ENCODE peak calls at places on chromosomes 6 and 20, in four cellular contexts. One of them, this sample, is unnamed.

GRCh38 chr6:151067684-151068596 is 171.8 kb upstream of the AKAP12 start:
- ATAC-seq in Panc1: peak
- ATAC-seq in HepG2: peak
- ATAC-seq in GM23338: no peak
- ATAC-seq in this sample: peak

GRCh38 chr6:21595265-21595950 is 1.9 kb downstream of the SOX4 start:
- ATAC-seq in GM23338: no peak
- ATAC-seq in Panc1: peak
- ATAC-seq in HepG2: peak
- ATAC-seq in this sample: no peak

GRCh38 chr6:145878591-145879295 is 64.1 kb upstream of the FBXO30 start:
- ATAC-seq in Panc1: no peak
- ATAC-seq in HepG2: no peak
- ATAC-seq in GM23338: no peak
- ATAC-seq in this sample: no peak

GRCh38 chr20:8490076-8490830 is 358.2 kb downstream of the PLCB1 start:
- ATAC-seq in HepG2: no peak
- ATAC-seq in Panc1: no peak
- ATAC-seq in GM23338: no peak
- ATAC-seq in this sample: peak

GRCh38 chr6:24524801-24525200 is 30.0 kb downstream of the ALDH5A1 start:
- ATAC-seq in HepG2: no peak
- ATAC-seq in GM23338: peak
- ATAC-seq in Panc1: peak
- ATAC-seq in this sample: no peak

GRCh38 chr6:138814179-138814834 is 18.4 kb downstream of the ECT2L start:
- ATAC-seq in HepG2: peak
- ATAC-seq in Panc1: no peak
- ATAC-seq in GM23338: no peak
- ATAC-seq in this sample: no peak

GRCh38 chr6:138289739-138290138 is 71.4 kb upstream of the PBOV1 start:
- ATAC-seq in HepG2: peak
- ATAC-seq in GM23338: peak
- ATAC-seq in Panc1: peak
- ATAC-seq in this sample: no peak

GRCh38 chr20:57251344-57251743 is 15.1 kb downstream of the BMP7 start:
- ATAC-seq in HepG2: peak
- ATAC-seq in Panc1: peak
- ATAC-seq in GM23338: peak
- ATAC-seq in this sample: no peak

GRCh38 chr20:20321134-20321533 is 46.8 kb upstream of the INSM1 start:
- ATAC-seq in GM23338: no peak
- ATAC-seq in Panc1: no peak
- ATAC-seq in HepG2: no peak
- ATAC-seq in this sample: no peak

GRCh38 chr6:16278048-16278724 is 39.8 kb downstream of the GMPR start:
- ATAC-seq in GM23338: peak
- ATAC-seq in HepG2: peak
- ATAC-seq in Panc1: peak
- ATAC-seq in this sample: peak

GRCh38 chr6:104548297-104548696 is 311.4 kb downstream of the HACE1 start:
- ATAC-seq in HepG2: no peak
- ATAC-seq in Panc1: no peak
- ATAC-seq in GM23338: no peak
- ATAC-seq in this sample: no peak

GRCh38 chr20:1894951-1895673 is at the start of gene SIRPA:
- ATAC-seq in Panc1: peak
- ATAC-seq in GM23338: peak
- ATAC-seq in HepG2: peak
- ATAC-seq in this sample: peak

GRCh38 chr20:1896859-1897258 is 1.7 kb downstream of the SIRPA start:
- ATAC-seq in HepG2: no peak
- ATAC-seq in Panc1: no peak
- ATAC-seq in GM23338: no peak
- ATAC-seq in this sample: no peak

GRCh38 chr20:1895674-1896496 is 678 bp downstream of the SIRPA start:
- ATAC-seq in GM23338: peak
- ATAC-seq in HepG2: peak
- ATAC-seq in Panc1: no peak
- ATAC-seq in this sample: peak

GRCh38 chr20:1893721-1894470 is 1.3 kb upstream of the SIRPA start:
- ATAC-seq in GM23338: peak
- ATAC-seq in HepG2: no peak
- ATAC-seq in Panc1: no peak
- ATAC-seq in this sample: no peak

DNA sequence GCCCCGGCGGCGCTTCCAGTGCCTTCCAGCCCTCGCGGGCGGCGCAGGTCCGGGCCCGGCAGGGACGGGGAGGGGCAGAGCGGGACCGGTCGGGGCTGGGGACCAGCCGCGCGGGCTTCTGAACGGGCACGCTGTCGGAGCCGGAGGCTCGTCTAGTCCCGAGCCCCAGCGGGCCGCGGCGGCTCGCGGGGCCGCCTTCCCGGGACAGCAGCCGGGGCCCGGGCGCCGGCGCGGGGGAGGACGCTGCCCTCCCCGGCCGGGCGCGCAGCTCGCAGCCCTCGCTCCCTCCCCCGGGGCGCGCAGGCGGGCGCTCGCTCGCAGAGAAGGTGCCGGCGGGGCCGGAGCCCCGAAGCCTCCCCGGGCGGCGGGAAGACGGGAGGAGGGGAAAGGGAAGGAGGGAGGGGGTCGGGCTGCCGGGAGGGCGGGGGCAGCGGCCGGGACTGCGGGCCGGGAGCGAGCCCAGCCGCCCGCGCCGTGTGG is 696 bp upstream of the SIRPA start:
- ATAC-seq in GM23338: peak
- ATAC-seq in Panc1: peak
- ATAC-seq in HepG2: peak
- ATAC-seq in this sample: peak
- TF ChIP-seq POLR2AphosphoS5 in GM23338: no peak
- TF ChIP-seq POLR2AphosphoS5 in Panc1: no peak
- TF ChIP-seq POLR2AphosphoS5 in HepG2: no peak
- TF ChIP-seq POLR2AphosphoS5 in this sample: no peak

DNA sequence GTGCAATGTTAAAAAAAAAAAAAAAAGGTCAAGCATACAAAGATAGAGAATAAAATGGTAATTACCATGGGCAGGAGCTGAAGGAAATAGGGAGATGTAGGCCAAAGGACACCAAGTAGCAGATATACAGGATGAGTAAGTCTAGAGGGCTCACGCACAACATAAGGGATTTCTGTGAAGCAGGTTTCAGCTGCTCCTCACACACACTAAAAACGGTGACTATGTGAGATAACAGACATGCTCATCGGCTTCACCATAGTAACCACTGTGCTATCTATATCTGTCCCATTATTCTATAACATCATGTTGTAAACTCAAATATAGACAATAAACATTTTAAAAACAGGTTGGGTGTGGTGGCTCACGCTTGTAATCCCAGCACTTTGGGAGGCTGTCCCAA is 11.6 kb downstream of the SNHG17 start:
- ATAC-seq in GM23338: no peak
- ATAC-seq in HepG2: no peak
- ATAC-seq in Panc1: no peak
- ATAC-seq in this sample: no peak
- TF ChIP-seq POLR2AphosphoS5 in GM23338: no peak
- TF ChIP-seq POLR2AphosphoS5 in HepG2: no peak
- TF ChIP-seq POLR2AphosphoS5 in Panc1: no peak
- TF ChIP-seq POLR2AphosphoS5 in this sample: no peak

GRCh38 chr20:25292176-25292891 is 44.4 kb downstream of the PYGB start:
- ATAC-seq in GM23338: no peak
- ATAC-seq in HepG2: no peak
- ATAC-seq in Panc1: no peak
- ATAC-seq in this sample: no peak
- TF ChIP-seq POLR2AphosphoS5 in GM23338: no peak
- TF ChIP-seq POLR2AphosphoS5 in HepG2: no peak
- TF ChIP-seq POLR2AphosphoS5 in Panc1: no peak
- TF ChIP-seq POLR2AphosphoS5 in this sample: no peak

DNA sequence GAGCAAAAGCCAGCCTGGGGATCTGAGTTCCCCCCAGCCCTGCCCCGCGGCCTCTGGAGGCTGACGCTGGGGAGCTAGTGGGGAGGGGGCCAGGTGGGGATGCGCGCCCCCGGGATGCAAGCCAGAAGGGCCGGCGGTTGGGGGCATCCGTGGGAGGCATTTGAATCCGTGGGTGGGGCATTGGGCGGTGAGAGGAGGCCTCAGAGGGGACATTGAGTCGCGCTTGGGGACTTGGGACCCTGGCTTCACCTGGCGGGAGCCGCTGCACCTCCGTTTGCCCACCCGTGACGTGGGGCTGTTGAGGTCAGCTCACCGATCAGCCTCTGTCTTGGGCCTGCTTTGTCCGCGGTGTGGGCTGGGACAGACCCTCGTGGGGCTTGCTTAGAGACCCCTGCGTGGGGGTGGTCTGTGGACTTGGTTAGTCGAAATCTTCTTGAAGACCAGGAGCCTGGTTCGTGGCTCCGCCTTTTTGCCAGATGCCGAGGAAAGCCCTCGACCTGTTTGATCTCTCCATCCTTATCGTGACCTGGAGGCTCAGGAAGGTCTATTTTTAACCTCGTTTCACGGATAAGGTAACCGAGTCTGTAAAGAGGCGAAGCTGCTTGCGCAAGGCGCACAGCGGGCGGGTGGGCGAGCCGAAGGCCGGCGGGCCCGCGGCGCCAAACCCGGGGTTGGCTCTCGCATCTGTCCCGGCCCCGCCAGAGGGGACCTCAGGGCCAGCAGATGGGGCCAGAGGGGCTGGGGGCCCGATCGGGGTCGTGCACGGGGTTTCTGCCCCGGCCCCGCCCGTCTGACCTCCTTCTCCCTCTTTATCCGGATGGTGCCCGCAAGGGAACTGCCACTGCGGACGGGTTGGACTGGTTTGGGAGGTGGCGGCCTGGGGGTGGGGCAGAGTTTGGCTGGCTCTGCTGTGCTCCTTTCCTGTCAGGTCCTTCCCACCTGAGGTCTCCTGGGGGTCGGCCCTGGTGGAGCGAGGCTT is 8.3 kb downstream of the FAM110A start:
- ATAC-seq in Panc1: no peak
- ATAC-seq in HepG2: no peak
- ATAC-seq in GM23338: peak
- ATAC-seq in this sample: no peak
- TF ChIP-seq POLR2AphosphoS5 in Panc1: no peak
- TF ChIP-seq POLR2AphosphoS5 in HepG2: no peak
- TF ChIP-seq POLR2AphosphoS5 in GM23338: peak
- TF ChIP-seq POLR2AphosphoS5 in this sample: no peak

GRCh38 chr6:74166849-74167248 is 470.8 kb downstream of the CD109 start:
- ATAC-seq in Panc1: no peak
- ATAC-seq in GM23338: no peak
- ATAC-seq in HepG2: no peak
- ATAC-seq in this sample: no peak

GRCh38 chr6:74167506-74167905 is 471.5 kb downstream of the CD109 start:
- ATAC-seq in GM23338: no peak
- ATAC-seq in Panc1: no peak
- ATAC-seq in HepG2: no peak
- ATAC-seq in this sample: no peak

GRCh38 chr6:74167951-74168350 is 471.9 kb downstream of the CD109 start:
- ATAC-seq in HepG2: no peak
- ATAC-seq in Panc1: no peak
- ATAC-seq in GM23338: no peak
- ATAC-seq in this sample: no peak

GRCh38 chr6:74170118-74170517 is 474.1 kb downstream of the CD109 start:
- ATAC-seq in Panc1: no peak
- ATAC-seq in HepG2: no peak
- ATAC-seq in GM23338: no peak
- ATAC-seq in this sample: no peak
- TF ChIP-seq POLR2AphosphoS5 in Panc1: no peak
- TF ChIP-seq POLR2AphosphoS5 in HepG2: no peak
- TF ChIP-seq POLR2AphosphoS5 in GM23338: no peak
- TF ChIP-seq POLR2AphosphoS5 in this sample: no peak

GRCh38 chr6:30329331-30329730 is 2.6 kb downstream of the TRIM39 start:
- ATAC-seq in GM23338: no peak
- ATAC-seq in HepG2: no peak
- ATAC-seq in Panc1: no peak
- ATAC-seq in this sample: no peak
- TF ChIP-seq POLR2AphosphoS5 in GM23338: no peak
- TF ChIP-seq POLR2AphosphoS5 in HepG2: no peak
- TF ChIP-seq POLR2AphosphoS5 in Panc1: no peak
- TF ChIP-seq POLR2AphosphoS5 in this sample: no peak

GRCh38 chr6:26045939-26046368 is 41.3 kb upstream of the HFE start:
- ATAC-seq in GM23338: no peak
- ATAC-seq in Panc1: no peak
- ATAC-seq in HepG2: peak
- ATAC-seq in this sample: no peak

GRCh38 chr6:26048590-26048989 is 38.6 kb upstream of the HFE start:
- ATAC-seq in Panc1: no peak
- ATAC-seq in HepG2: no peak
- ATAC-seq in GM23338: no peak
- ATAC-seq in this sample: no peak

GRCh38 chr6:26044140-26045045 is 42.8 kb upstream of the HFE start:
- ATAC-seq in Panc1: peak
- ATAC-seq in HepG2: peak
- ATAC-seq in GM23338: peak
- ATAC-seq in this sample: peak

GRCh38 chr6:26043389-26044139 is 43.7 kb upstream of the HFE start:
- ATAC-seq in GM23338: peak
- ATAC-seq in Panc1: peak
- ATAC-seq in HepG2: peak
- ATAC-seq in this sample: peak

GRCh38 chr6:26045046-26045938 is 41.9 kb upstream of the HFE start:
- ATAC-seq in Panc1: peak
- ATAC-seq in HepG2: peak
- ATAC-seq in GM23338: peak
- ATAC-seq in this sample: peak
- TF ChIP-seq POLR2AphosphoS5 in Panc1: peak
- TF ChIP-seq POLR2AphosphoS5 in HepG2: peak
- TF ChIP-seq POLR2AphosphoS5 in GM23338: peak
- TF ChIP-seq POLR2AphosphoS5 in this sample: peak

GRCh38 chr6:112337209-112337638 is 9.9 kb upstream of the RFPL4B start:
- ATAC-seq in GM23338: peak
- ATAC-seq in Panc1: peak
- ATAC-seq in HepG2: peak
- ATAC-seq in this sample: peak
- TF ChIP-seq POLR2AphosphoS5 in GM23338: no peak
- TF ChIP-seq POLR2AphosphoS5 in Panc1: no peak
- TF ChIP-seq POLR2AphosphoS5 in HepG2: no peak
- TF ChIP-seq POLR2AphosphoS5 in this sample: no peak

DNA sequence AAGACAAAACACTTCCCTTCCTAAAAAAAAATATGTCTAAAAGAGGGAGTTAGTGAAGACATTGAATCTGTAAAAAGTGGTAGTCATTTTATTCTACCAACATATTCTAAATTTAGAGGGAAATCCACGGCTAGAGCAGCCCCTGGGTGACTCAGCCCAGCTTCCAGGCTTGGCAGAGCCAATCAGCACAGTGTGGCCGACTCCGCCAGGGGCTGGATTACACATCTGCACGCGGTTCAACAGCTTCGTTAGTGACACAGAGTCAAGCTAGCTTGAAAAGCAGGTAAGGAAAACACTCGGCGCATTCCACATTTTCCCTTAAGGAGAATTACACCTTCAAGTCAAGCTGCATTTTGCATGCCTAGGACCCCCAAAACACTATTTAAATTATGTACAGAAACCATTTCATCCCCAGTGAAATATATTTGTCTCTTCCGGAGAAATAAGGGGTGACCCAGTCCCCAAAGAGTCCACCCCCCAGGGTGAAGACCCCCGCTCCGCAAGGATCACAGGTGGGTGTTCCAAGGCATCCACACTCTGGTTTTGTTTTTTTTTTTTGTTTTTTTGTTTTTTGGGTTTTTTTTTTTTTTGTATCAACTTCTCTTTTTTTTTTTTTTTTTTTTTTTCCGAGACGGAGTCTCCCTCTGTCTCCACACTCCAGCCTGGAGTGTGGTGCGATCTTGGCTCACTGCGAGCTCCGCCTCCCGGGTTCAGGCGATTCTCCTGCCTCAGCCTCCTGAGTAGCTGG is 58.4 kb upstream of the ARID1B start:
- ATAC-seq in HepG2: no peak
- ATAC-seq in GM23338: no peak
- ATAC-seq in Panc1: peak
- ATAC-seq in this sample: peak
- TF ChIP-seq POLR2AphosphoS5 in HepG2: no peak
- TF ChIP-seq POLR2AphosphoS5 in GM23338: no peak
- TF ChIP-seq POLR2AphosphoS5 in Panc1: no peak
- TF ChIP-seq POLR2AphosphoS5 in this sample: peak

This sample was measured in gastroesophageal sphincter.